ENCODE peak calls at places on chromosomes 6 and 20, in five cellular contexts. One of them, this sample, is unnamed.

GRCh38 chr6:41594326-41594725 is 43.9 kb upstream of the MDFI start:
- DNase-seq in osteoblast: no peak
- DNase-seq in heart left ventricle: no peak
- DNase-seq in posterior cingulate gyrus: no peak
- DNase-seq in GF-D8: no peak
- DNase-seq in this sample: peak; percentile 29

GRCh38 chr20:2755451-2756055 is 44.9 kb downstream of the CPXM1 start:
- DNase-seq in osteoblast: peak; percentile 73
- DNase-seq in GF-D8: no peak
- DNase-seq in posterior cingulate gyrus: no peak
- DNase-seq in heart left ventricle: no peak
- DNase-seq in this sample: no peak

GRCh38 chr6:167976708-167977107 is 20.8 kb upstream of the KIF25 start:
- DNase-seq in heart left ventricle: no peak
- DNase-seq in GF-D8: no peak
- DNase-seq in posterior cingulate gyrus: no peak
- DNase-seq in osteoblast: no peak
- DNase-seq in this sample: no peak

GRCh38 chr6:34178361-34179105 is 32.6 kb upstream of the GRM4 start:
- DNase-seq in heart left ventricle: no peak
- DNase-seq in GF-D8: no peak
- DNase-seq in posterior cingulate gyrus: no peak
- DNase-seq in osteoblast: no peak
- DNase-seq in this sample: peak; percentile 1

GRCh38 chr6:84902354-84902928 is 138.0 kb upstream of the TBX18 start:
- DNase-seq in GF-D8: no peak
- DNase-seq in heart left ventricle: no peak
- DNase-seq in posterior cingulate gyrus: no peak
- DNase-seq in osteoblast: no peak
- DNase-seq in this sample: no peak

GRCh38 chr6:44932651-44933091 is 395.5 kb upstream of the RUNX2 start:
- DNase-seq in posterior cingulate gyrus: no peak
- DNase-seq in GF-D8: no peak
- DNase-seq in osteoblast: no peak
- DNase-seq in heart left ventricle: no peak
- DNase-seq in this sample: no peak

GRCh38 chr6:131779304-131779703 is 28.5 kb upstream of the ENPP1 start:
- DNase-seq in posterior cingulate gyrus: no peak
- DNase-seq in heart left ventricle: no peak
- DNase-seq in GF-D8: no peak
- DNase-seq in osteoblast: no peak
- DNase-seq in this sample: no peak

GRCh38 chr6:3999800-4000661 is 78.9 kb downstream of the FAM217A start:
- DNase-seq in GF-D8: no peak
- DNase-seq in heart left ventricle: no peak
- DNase-seq in osteoblast: no peak
- DNase-seq in posterior cingulate gyrus: no peak
- DNase-seq in this sample: no peak

GRCh38 chr20:62040381-62040922 is 25.2 kb downstream of the TAF4 start:
- DNase-seq in heart left ventricle: no peak
- DNase-seq in GF-D8: no peak
- DNase-seq in osteoblast: peak; percentile 25
- DNase-seq in posterior cingulate gyrus: no peak
- DNase-seq in this sample: no peak

GRCh38 chr20:53078761-53079482 is 106.8 kb downstream of the TSHZ2 start:
- DNase-seq in heart left ventricle: no peak
- DNase-seq in posterior cingulate gyrus: no peak
- DNase-seq in osteoblast: no peak
- DNase-seq in GF-D8: no peak
- DNase-seq in this sample: no peak

GRCh38 chr6:124683507-124683906 is 278.7 kb upstream of the RNF217 start:
- DNase-seq in heart left ventricle: no peak
- DNase-seq in GF-D8: no peak
- DNase-seq in osteoblast: no peak
- DNase-seq in posterior cingulate gyrus: no peak
- DNase-seq in this sample: no peak

GRCh38 chr6:21891065-21891464 is 297.5 kb downstream of the SOX4 start:
- DNase-seq in posterior cingulate gyrus: no peak
- DNase-seq in heart left ventricle: no peak
- DNase-seq in osteoblast: no peak
- DNase-seq in GF-D8: no peak
- DNase-seq in this sample: no peak

GRCh38 chr20:50560867-50561266 is 50.7 kb downstream of the PTPN1 start:
- DNase-seq in osteoblast: no peak
- DNase-seq in posterior cingulate gyrus: no peak
- DNase-seq in GF-D8: no peak
- DNase-seq in heart left ventricle: no peak
- DNase-seq in this sample: no peak

GRCh38 chr6:168048724-168049025 is 30.3 kb downstream of the FRMD1 start:
- DNase-seq in osteoblast: no peak
- DNase-seq in GF-D8: no peak
- DNase-seq in posterior cingulate gyrus: no peak
- DNase-seq in heart left ventricle: no peak
- DNase-seq in this sample: no peak